ENCODE peak calls at places on chromosomes 3 and 15, in ten cellular contexts. D is germinal center; C is activated T-helper 1 cell treated with Interleukin-2 at 50 U/mL for 16 hours; H is GDM1; R is stimulated activated CD8-positive, alpha-beta memory T cell treated with anti-CD3 and anti-CD28 coated beads, Interleukin-15, amount 100 ng/mL, for 1 hour; E is ELR; U is GM06990; K is fibroblast of lung; B is AG08395; W is Ammon's horn. Q is an unnamed sample.

GRCh38 chr15:95770191-95770590 is 560.3 kb upstream of the NR2F2 start:
- DNase-seq in U (no peak), B (no peak), R (no peak), H (no peak), K (no peak), E (peak), C (no peak), D (no peak), W (no peak), Q (peak)

GRCh38 chr3:4825572-4826236 is 153.5 kb upstream of the BHLHE40 start:
- DNase-seq in R (no peak), W (no peak), C (no peak), U (no peak), K (no peak), B (no peak), D (no peak), H (no peak), E (no peak), Q (no peak)

GRCh38 chr3:120528163-120528562 is 68.0 kb upstream of the NDUFB4 start:
- DNase-seq in K (no peak), C (no peak), H (no peak), U (no peak), W (no peak), E (no peak), B (no peak), D (no peak), R (no peak), Q (no peak)

GRCh38 chr15:31463521-31464102 is 137.0 kb downstream of the KLF13 start:
- DNase-seq in U (no peak), W (no peak), E (no peak), H (no peak), B (no peak), K (no peak), D (no peak), R (no peak), C (no peak), Q (no peak)

GRCh38 chr3:14244521-14244920 is 65.9 kb downstream of the LSM3 start:
- DNase-seq in C (no peak), R (no peak), U (no peak), E (no peak), H (no peak), W (no peak), B (no peak), K (no peak), D (no peak), Q (no peak)

GRCh38 chr3:112056451-112056929 is 22.0 kb downstream of the TMPRSS7 start:
- DNase-seq in C (no peak), W (no peak), B (no peak), R (no peak), E (peak), U (no peak), H (no peak), D (no peak), K (peak), Q (peak)

GRCh38 chr3:153079386-153079785 is 82.6 kb upstream of the RAP2B start:
- DNase-seq in D (no peak), U (no peak), K (no peak), W (no peak), H (no peak), E (no peak), C (no peak), R (no peak), B (no peak), Q (no peak)

GRCh38 chr3:69120879-69121464 is 1.4 kb downstream of the LMOD3 start:
- DNase-seq in B (peak), E (peak), K (peak), H (peak), R (peak), W (peak), D (peak), U (peak), C (peak), Q (peak)

GRCh38 chr3:13884851-13885703 is 5.2 kb upstream of the WNT7A start:
- DNase-seq in C (peak), D (peak), B (no peak), H (no peak), R (peak), K (no peak), W (no peak), U (no peak), E (peak), Q (peak)

GRCh38 chr15:38414351-38414750 is 39.6 kb upstream of the FAM98B start:
- DNase-seq in D (peak), C (no peak), H (peak), E (peak), U (no peak), K (peak), W (peak), B (peak), R (no peak), Q (peak)

GRCh38 chr3:110198717-110199587 is 861.6 kb upstream of the DPPA4 start:
- DNase-seq in R (no peak), H (no peak), B (no peak), K (no peak), E (no peak), U (no peak), C (no peak), W (peak), D (no peak), Q (no peak)

GRCh38 chr3:180433172-180433571 is 168.8 kb upstream of the TTC14 start:
- DNase-seq in K (no peak), E (peak), B (no peak), R (no peak), H (no peak), D (no peak), W (no peak), C (no peak), U (no peak), Q (peak)

GRCh38 chr3:86800116-86800515 is 190.8 kb downstream of the VGLL3 start:
- DNase-seq in K (no peak), B (peak), R (no peak), E (no peak), C (no peak), D (no peak), W (no peak), U (no peak), H (no peak), Q (peak)

GRCh38 chr3:123791898-123792297 is 92.2 kb downstream of the MYLK start:
- DNase-seq in R (no peak), K (peak), B (no peak), U (no peak), D (no peak), E (peak), H (no peak), C (no peak), W (peak), Q (peak)

GRCh38 chr3:184016169-184016570 is 1.5 kb downstream of the ABCC5 start:
- DNase-seq in B (no peak), H (no peak), W (peak), R (no peak), K (no peak), D (no peak), U (no peak), E (no peak), C (no peak), Q (no peak)

GRCh38 chr15:72890043-72890442 is 106.5 kb upstream of the ADPGK start:
- DNase-seq in R (no peak), H (no peak), K (no peak), D (no peak), C (no peak), E (no peak), W (peak), U (no peak), B (no peak), Q (no peak)

GRCh38 chr3:58383904-58384303 is 49.7 kb downstream of the PDHB start:
- DNase-seq in W (no peak), C (no peak), E (peak), K (peak), B (peak), R (no peak), H (no peak), D (no peak), U (no peak), Q (peak)

GRCh38 chr15:85504739-85505676 is 124.6 kb downstream of the AKAP13 start:
- DNase-seq in C (no peak), R (peak), H (peak), E (peak), U (no peak), B (peak), W (peak), D (peak), K (peak), Q (peak)

GRCh38 chr3:42162462-42162861 is 71.3 kb downstream of the TRAK1 start:
- DNase-seq in U (no peak), B (no peak), R (no peak), C (no peak), E (no peak), D (no peak), K (no peak), W (no peak), H (no peak), Q (no peak)

GRCh38 chr3:195556390-195556789 is 13.3 kb upstream of the PPP1R2 start:
- DNase-seq in U (no peak), D (no peak), E (no peak), K (no peak), C (no peak), W (peak), B (no peak), H (no peak), R (no peak), Q (no peak)

GRCh38 chr3:148106062-148106461 is 591.6 kb upstream of the AGTR1 start:
- DNase-seq in W (no peak), E (peak), U (no peak), C (no peak), K (peak), R (no peak), D (no peak), B (no peak), H (no peak), Q (peak)

GRCh38 chr15:50676799-50677483 is 9.7 kb downstream of the TRPM7 start:
- DNase-seq in B (peak), C (no peak), H (no peak), U (no peak), K (peak), E (peak), D (no peak), R (no peak), W (no peak), Q (peak)

GRCh38 chr3:65883614-65884013 is 155.1 kb downstream of the MAGI1 start:
- DNase-seq in E (peak), D (no peak), R (no peak), B (no peak), U (no peak), C (no peak), H (no peak), K (peak), W (no peak), Q (peak)

GRCh38 chr3:186235554-186235953 is 126.5 kb downstream of the DGKG start:
- DNase-seq in H (no peak), C (no peak), U (peak), E (no peak), K (no peak), D (peak), W (no peak), B (no peak), R (no peak), Q (no peak)

GRCh38 chr3:62987721-62988120 is 112.5 kb upstream of the CADPS start:
- DNase-seq in C (no peak), D (no peak), U (no peak), R (no peak), B (no peak), W (no peak), H (no peak), K (no peak), E (no peak), Q (no peak)

GRCh38 chr3:170295586-170295985 is 61.9 kb upstream of the SKIL start:
- DNase-seq in C (no peak), W (no peak), U (no peak), B (no peak), H (no peak), K (no peak), R (no peak), E (no peak), D (no peak), Q (no peak)

GRCh38 chr15:42845581-42845980 is 75.0 kb downstream of the TTBK2 start:
- DNase-seq in U (no peak), D (no peak), W (no peak), E (peak), H (no peak), R (no peak), K (no peak), B (no peak), C (no peak), Q (peak)

GRCh38 chr15:89221543-89221942 is at the start of gene RLBP1:
- DNase-seq in W (peak), B (no peak), U (no peak), R (no peak), C (no peak), K (no peak), H (no peak), D (no peak), E (no peak), Q (no peak)

GRCh38 chr15:67574981-67575632 is 32.6 kb downstream of the MAP2K5 start:
- DNase-seq in R (no peak), W (no peak), H (no peak), B (peak), D (no peak), U (no peak), E (no peak), K (no peak), C (no peak), Q (peak)

GRCh38 chr3:128488636-128488994 is 4.4 kb downstream of the GATA2 start:
- DNase-seq in U (no peak), H (no peak), C (no peak), E (peak), D (no peak), B (no peak), R (no peak), K (no peak), W (no peak), Q (peak)

GRCh38 chr3:66224220-66224619 is 3.4 kb downstream of the SLC25A26 start:
- DNase-seq in B (no peak), K (no peak), E (peak), W (no peak), C (no peak), R (no peak), H (no peak), U (no peak), D (no peak), Q (no peak)

GRCh38 chr3:112004187-112004586 is 5.5 kb downstream of the TAGLN3 start:
- DNase-seq in W (no peak), R (no peak), D (no peak), K (no peak), C (no peak), E (no peak), B (no peak), U (no peak), H (no peak), Q (no peak)

Q was measured in EL.